ENCODE peak calls at places on chromosomes 4 and X, in seven cellular contexts. One of them, this sample, is unnamed.

GRCh38 chr4:107519057-107519456 is 201.0 kb downstream of the PAPSS1 start:
- DNase-seq in AG10803: peak
- DNase-seq in Peyer's patch: no peak
- DNase-seq in fibroblast of the aortic adventitia: peak
- DNase-seq in esophagus muscularis mucosa: no peak
- DNase-seq in fibroblast of lung: peak
- DNase-seq in neural progenitor cell: peak
- DNase-seq in this sample: no peak

GRCh38 chrX:138908577-138908976 is 197.1 kb upstream of the FGF13 start:
- DNase-seq in AG10803: peak
- DNase-seq in Peyer's patch: no peak
- DNase-seq in fibroblast of the aortic adventitia: peak
- DNase-seq in esophagus muscularis mucosa: no peak
- DNase-seq in fibroblast of lung: no peak
- DNase-seq in neural progenitor cell: no peak
- DNase-seq in this sample: no peak

GRCh38 chr4:111454961-111455360 is 690.3 kb upstream of the FAM241A start:
- DNase-seq in AG10803: peak
- DNase-seq in Peyer's patch: peak
- DNase-seq in fibroblast of the aortic adventitia: no peak
- DNase-seq in esophagus muscularis mucosa: no peak
- DNase-seq in fibroblast of lung: no peak
- DNase-seq in neural progenitor cell: no peak
- DNase-seq in this sample: no peak

GRCh38 chr4:123166023-123166422 is 230.6 kb upstream of the SPRY1 start:
- DNase-seq in AG10803: no peak
- DNase-seq in Peyer's patch: no peak
- DNase-seq in fibroblast of the aortic adventitia: no peak
- DNase-seq in esophagus muscularis mucosa: no peak
- DNase-seq in fibroblast of lung: no peak
- DNase-seq in neural progenitor cell: no peak
- DNase-seq in this sample: no peak

GRCh38 chrX:74118503-74118902 is 185.5 kb upstream of the ZCCHC13 start:
- DNase-seq in AG10803: no peak
- DNase-seq in Peyer's patch: no peak
- DNase-seq in fibroblast of the aortic adventitia: no peak
- DNase-seq in esophagus muscularis mucosa: no peak
- DNase-seq in fibroblast of lung: no peak
- DNase-seq in neural progenitor cell: no peak
- DNase-seq in this sample: no peak

GRCh38 chrX:109704563-109704962 is 28.5 kb downstream of the ACSL4 start:
- DNase-seq in AG10803: no peak
- DNase-seq in Peyer's patch: no peak
- DNase-seq in fibroblast of the aortic adventitia: no peak
- DNase-seq in esophagus muscularis mucosa: no peak
- DNase-seq in fibroblast of lung: no peak
- DNase-seq in neural progenitor cell: no peak
- DNase-seq in this sample: no peak

GRCh38 chr4:47744253-47744652 is 93.6 kb downstream of the CORIN start:
- DNase-seq in AG10803: no peak
- DNase-seq in Peyer's patch: no peak
- DNase-seq in fibroblast of the aortic adventitia: no peak
- DNase-seq in esophagus muscularis mucosa: no peak
- DNase-seq in fibroblast of lung: no peak
- DNase-seq in neural progenitor cell: no peak
- DNase-seq in this sample: no peak

GRCh38 chr4:128381748-128382559 is 94.3 kb upstream of the PGRMC2 start:
- DNase-seq in AG10803: no peak
- DNase-seq in Peyer's patch: no peak
- DNase-seq in fibroblast of the aortic adventitia: no peak
- DNase-seq in esophagus muscularis mucosa: peak
- DNase-seq in fibroblast of lung: no peak
- DNase-seq in neural progenitor cell: no peak
- DNase-seq in this sample: no peak

GRCh38 chr4:6875431-6875831 is 34.2 kb upstream of the TBC1D14 start:
- DNase-seq in AG10803: peak
- DNase-seq in Peyer's patch: no peak
- DNase-seq in fibroblast of the aortic adventitia: no peak
- DNase-seq in esophagus muscularis mucosa: no peak
- DNase-seq in fibroblast of lung: no peak
- DNase-seq in neural progenitor cell: no peak
- DNase-seq in this sample: peak

GRCh38 chr4:17366496-17366895 is 145.4 kb downstream of the QDPR start:
- DNase-seq in AG10803: peak
- DNase-seq in Peyer's patch: no peak
- DNase-seq in fibroblast of the aortic adventitia: peak
- DNase-seq in esophagus muscularis mucosa: no peak
- DNase-seq in fibroblast of lung: peak
- DNase-seq in neural progenitor cell: no peak
- DNase-seq in this sample: peak

GRCh38 chrX:2345562-2345961 is 155.2 kb downstream of the DHRSX start:
- DNase-seq in AG10803: no peak
- DNase-seq in Peyer's patch: no peak
- DNase-seq in fibroblast of the aortic adventitia: no peak
- DNase-seq in esophagus muscularis mucosa: no peak
- DNase-seq in fibroblast of lung: no peak
- DNase-seq in neural progenitor cell: no peak
- DNase-seq in this sample: no peak

GRCh38 chr4:174528226-174528625 is 5.9 kb upstream of the HPGD start:
- DNase-seq in AG10803: no peak
- DNase-seq in Peyer's patch: no peak
- DNase-seq in fibroblast of the aortic adventitia: no peak
- DNase-seq in esophagus muscularis mucosa: no peak
- DNase-seq in fibroblast of lung: no peak
- DNase-seq in neural progenitor cell: peak
- DNase-seq in this sample: no peak

GRCh38 chr4:145179201-145179860 is 1.1 kb downstream of the OTUD4 start:
- DNase-seq in AG10803: peak
- DNase-seq in Peyer's patch: peak
- DNase-seq in fibroblast of the aortic adventitia: peak
- DNase-seq in esophagus muscularis mucosa: no peak
- DNase-seq in fibroblast of lung: peak
- DNase-seq in neural progenitor cell: peak
- DNase-seq in this sample: peak

GRCh38 chr4:107333518-107333917 is 297.4 kb upstream of the DKK2 start:
- DNase-seq in AG10803: no peak
- DNase-seq in Peyer's patch: no peak
- DNase-seq in fibroblast of the aortic adventitia: no peak
- DNase-seq in esophagus muscularis mucosa: no peak
- DNase-seq in fibroblast of lung: no peak
- DNase-seq in neural progenitor cell: no peak
- DNase-seq in this sample: no peak

GRCh38 chrX:153501530-153501929 is 6.8 kb downstream of the BGN start:
- DNase-seq in AG10803: no peak
- DNase-seq in Peyer's patch: no peak
- DNase-seq in fibroblast of the aortic adventitia: no peak
- DNase-seq in esophagus muscularis mucosa: no peak
- DNase-seq in fibroblast of lung: no peak
- DNase-seq in neural progenitor cell: no peak
- DNase-seq in this sample: no peak

GRCh38 chrX:153500676-153501280 is 6.0 kb downstream of the BGN start:
- DNase-seq in AG10803: no peak
- DNase-seq in Peyer's patch: no peak
- DNase-seq in fibroblast of the aortic adventitia: no peak
- DNase-seq in esophagus muscularis mucosa: no peak
- DNase-seq in fibroblast of lung: no peak
- DNase-seq in neural progenitor cell: no peak
- DNase-seq in this sample: no peak

GRCh38 chrX:153499258-153499657 is 4.5 kb downstream of the BGN start:
- DNase-seq in AG10803: no peak
- DNase-seq in Peyer's patch: no peak
- DNase-seq in fibroblast of the aortic adventitia: peak
- DNase-seq in esophagus muscularis mucosa: no peak
- DNase-seq in fibroblast of lung: no peak
- DNase-seq in neural progenitor cell: no peak
- DNase-seq in this sample: no peak

GRCh38 chrX:153498453-153498852 is 3.7 kb downstream of the BGN start:
- DNase-seq in AG10803: no peak
- DNase-seq in Peyer's patch: no peak
- DNase-seq in fibroblast of the aortic adventitia: no peak
- DNase-seq in esophagus muscularis mucosa: no peak
- DNase-seq in fibroblast of lung: no peak
- DNase-seq in neural progenitor cell: no peak
- DNase-seq in this sample: no peak

DNA sequence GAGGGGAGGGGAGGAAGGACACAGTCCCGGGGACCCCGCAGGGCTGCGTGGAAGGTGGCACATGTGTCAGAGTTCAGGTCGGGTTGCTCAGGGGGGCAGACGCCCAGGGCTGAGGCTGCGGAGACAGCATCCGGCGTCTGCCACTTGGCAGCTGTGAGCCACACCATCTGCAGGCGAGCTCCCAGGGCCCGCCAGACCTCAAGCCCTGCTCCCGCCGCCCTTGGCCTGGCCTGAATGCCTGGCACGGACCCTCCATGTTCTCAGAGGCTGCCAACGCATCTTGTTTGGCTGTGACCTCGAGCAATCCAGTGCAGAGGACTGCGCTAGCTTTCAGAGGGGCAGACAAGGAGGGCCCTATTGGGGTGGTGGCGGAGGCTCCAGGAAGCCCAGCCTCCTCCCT is 5.1 kb downstream of the BGN start:
- DNase-seq in AG10803: peak
- DNase-seq in Peyer's patch: no peak
- DNase-seq in fibroblast of the aortic adventitia: peak
- DNase-seq in esophagus muscularis mucosa: no peak
- DNase-seq in fibroblast of lung: no peak
- DNase-seq in neural progenitor cell: no peak
- DNase-seq in this sample: peak
- H3K4me3 ChIP-seq in AG10803: peak
- H3K4me3 ChIP-seq in Peyer's patch: no peak
- H3K4me3 ChIP-seq in fibroblast of the aortic adventitia: peak
- H3K4me3 ChIP-seq in esophagus muscularis mucosa: no peak
- H3K4me3 ChIP-seq in fibroblast of lung: no peak
- H3K4me3 ChIP-seq in neural progenitor cell: no peak
- H3K4me3 ChIP-seq in this sample: peak

GRCh38 chr4:137532869-137533236 is 559 bp upstream of the PCDH18 start:
- DNase-seq in AG10803: no peak
- DNase-seq in Peyer's patch: no peak
- DNase-seq in fibroblast of the aortic adventitia: no peak
- DNase-seq in esophagus muscularis mucosa: no peak
- DNase-seq in fibroblast of lung: peak
- DNase-seq in neural progenitor cell: peak
- DNase-seq in this sample: no peak
- H3K4me3 ChIP-seq in AG10803: peak
- H3K4me3 ChIP-seq in Peyer's patch: peak
- H3K4me3 ChIP-seq in fibroblast of the aortic adventitia: peak
- H3K4me3 ChIP-seq in esophagus muscularis mucosa: peak
- H3K4me3 ChIP-seq in fibroblast of lung: peak
- H3K4me3 ChIP-seq in neural progenitor cell: peak
- H3K4me3 ChIP-seq in this sample: peak

DNA sequence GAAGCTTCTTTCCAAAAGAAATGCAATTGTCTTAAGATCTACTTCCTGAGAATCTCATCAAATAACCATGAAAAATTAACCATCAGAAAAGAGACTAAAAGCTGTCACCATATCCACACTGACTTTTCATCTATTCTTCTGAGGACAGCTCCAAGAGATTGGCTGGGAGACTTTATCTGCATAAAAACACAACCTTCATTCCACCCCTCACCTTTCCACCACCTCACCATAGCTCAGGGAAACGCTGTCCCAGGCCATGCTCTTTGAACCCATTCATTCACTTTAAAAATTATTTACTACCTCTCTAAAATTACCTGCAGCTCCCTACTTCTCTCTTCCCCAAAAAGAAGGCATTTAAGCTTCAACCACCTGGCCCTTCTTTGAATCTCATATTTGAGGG is 2.4 kb downstream of the FAM13A start:
- DNase-seq in AG10803: no peak
- DNase-seq in Peyer's patch: no peak
- DNase-seq in fibroblast of the aortic adventitia: no peak
- DNase-seq in esophagus muscularis mucosa: no peak
- DNase-seq in fibroblast of lung: no peak
- DNase-seq in neural progenitor cell: no peak
- DNase-seq in this sample: no peak
- H3K4me3 ChIP-seq in AG10803: no peak
- H3K4me3 ChIP-seq in Peyer's patch: no peak
- H3K4me3 ChIP-seq in fibroblast of the aortic adventitia: no peak
- H3K4me3 ChIP-seq in esophagus muscularis mucosa: no peak
- H3K4me3 ChIP-seq in fibroblast of lung: peak
- H3K4me3 ChIP-seq in neural progenitor cell: peak
- H3K4me3 ChIP-seq in this sample: no peak

GRCh38 chr4:120918092-120918491 is 4.4 kb downstream of the PRDM5 start:
- DNase-seq in AG10803: no peak
- DNase-seq in Peyer's patch: no peak
- DNase-seq in fibroblast of the aortic adventitia: no peak
- DNase-seq in esophagus muscularis mucosa: no peak
- DNase-seq in fibroblast of lung: no peak
- DNase-seq in neural progenitor cell: no peak
- DNase-seq in this sample: no peak
- H3K4me3 ChIP-seq in AG10803: no peak
- H3K4me3 ChIP-seq in Peyer's patch: no peak
- H3K4me3 ChIP-seq in fibroblast of the aortic adventitia: no peak
- H3K4me3 ChIP-seq in esophagus muscularis mucosa: no peak
- H3K4me3 ChIP-seq in fibroblast of lung: no peak
- H3K4me3 ChIP-seq in neural progenitor cell: no peak
- H3K4me3 ChIP-seq in this sample: no peak

DNA sequence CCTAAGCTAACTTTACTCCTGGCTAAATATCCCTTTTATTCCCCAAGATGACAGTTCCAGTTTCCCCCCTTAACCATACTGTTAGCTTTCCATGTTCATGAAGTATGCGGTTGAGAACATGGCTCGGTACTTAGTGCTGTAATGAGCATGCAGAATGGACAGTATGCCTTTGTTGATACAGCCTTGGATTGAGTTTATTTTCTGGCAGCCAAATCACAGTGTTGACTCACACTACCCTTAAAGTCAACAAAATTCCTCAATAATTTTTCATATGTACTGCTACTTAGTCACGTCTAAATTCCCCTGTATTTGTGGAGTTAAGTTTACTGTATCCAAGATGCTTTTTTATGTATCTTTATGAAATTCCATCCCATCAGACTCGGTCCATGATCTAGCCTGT is 1.4 kb upstream of the VEGFC start:
- DNase-seq in AG10803: peak
- DNase-seq in Peyer's patch: no peak
- DNase-seq in fibroblast of the aortic adventitia: peak
- DNase-seq in esophagus muscularis mucosa: no peak
- DNase-seq in fibroblast of lung: peak
- DNase-seq in neural progenitor cell: no peak
- DNase-seq in this sample: no peak
- H3K4me3 ChIP-seq in AG10803: no peak
- H3K4me3 ChIP-seq in Peyer's patch: no peak
- H3K4me3 ChIP-seq in fibroblast of the aortic adventitia: peak
- H3K4me3 ChIP-seq in esophagus muscularis mucosa: no peak
- H3K4me3 ChIP-seq in fibroblast of lung: peak
- H3K4me3 ChIP-seq in neural progenitor cell: no peak
- H3K4me3 ChIP-seq in this sample: no peak

This sample was measured in heart right ventricle.